ENCODE peak calls at places on chromosomes 13 and 19, in four cellular contexts. S is nephron progenitor cell, F is posterior cingulate gyrus, A is HS-5. O is an unnamed sample.

GRCh38 chr13:113646376-113646775 is 11.6 kb downstream of the ATP4B start:
- DNase-seq in S (no peak), F (no peak), A (no peak), O (no peak)

GRCh38 chr19:10009269-10009665 is 1.0 kb downstream of the COL5A3 start:
- DNase-seq in S (peak; percentile 92), F (no peak), A (no peak), O (peak; percentile 79)

GRCh38 chr13:99378985-99379734 is 72.0 kb upstream of the GPR183 start:
- DNase-seq in S (no peak), F (no peak), A (no peak), O (no peak)

GRCh38 chr19:40686882-40687524 is 3.4 kb downstream of the NUMBL start:
- DNase-seq in S (no peak), F (no peak), A (no peak), O (no peak)

GRCh38 chr13:30698488-30699005 is 36.8 kb upstream of the ALOX5AP start:
- DNase-seq in S (no peak), F (no peak), A (no peak), O (no peak)

GRCh38 chr13:88294368-88294767 is 623.2 kb downstream of the SLITRK5 start:
- DNase-seq in S (no peak), F (no peak), A (no peak), O (no peak)

GRCh38 chr19:44585371-44586141 is 27.8 kb upstream of the IGSF23 start:
- DNase-seq in S (no peak), F (no peak), A (no peak), O (peak; percentile 61)

GRCh38 chr19:47776568-47776967 is 1.9 kb upstream of the SELENOW start:
- DNase-seq in S (no peak), F (no peak), A (no peak), O (no peak)

GRCh38 chr13:41854758-41855157 is 106.2 kb downstream of the VWA8 start:
- DNase-seq in S (no peak), F (no peak), A (no peak), O (no peak)

GRCh38 chr19:56759531-56759930 is 81.0 kb downstream of the PEG3 start:
- DNase-seq in S (no peak), F (no peak), A (no peak), O (no peak)

GRCh38 chr13:60158321-60158801 is 5.4 kb downstream of the DIAPH3 start:
- DNase-seq in S (no peak), F (no peak), A (no peak), O (no peak)

GRCh38 chr19:55308281-55308680 is 16.9 kb downstream of the TMEM150B start:
- DNase-seq in S (no peak), F (no peak), A (no peak), O (no peak)

GRCh38 chr19:55386515-55386947 is 799 bp downstream of the RPL28 start:
- DNase-seq in S (no peak), F (no peak), A (no peak), O (no peak)

GRCh38 chr19:28350673-28351072 is 862.3 kb downstream of the UQCRFS1 start:
- DNase-seq in S (no peak), F (no peak), A (no peak), O (no peak)

GRCh38 chr19:35098413-35099049 is 17.1 kb upstream of the FXYD3 start:
- DNase-seq in S (no peak), F (no peak), A (no peak), O (no peak)

GRCh38 chr19:51460164-51460992 is 2.1 kb upstream of the SIGLEC8 start:
- DNase-seq in S (no peak), F (no peak), A (no peak), O (no peak)

GRCh38 chr13:82298110-82298509 is 1584.2 kb downstream of the SLITRK1 start:
- DNase-seq in S (no peak), F (no peak), A (no peak), O (no peak)

GRCh38 chr19:57099199-57099661 is 20.6 kb upstream of the USP29 start:
- DNase-seq in S (peak; percentile 28), F (peak; percentile 76), A (no peak), O (no peak)

GRCh38 chr19:35755550-35756371 is 1.1 kb downstream of the HSPB6 start:
- DNase-seq in S (peak; percentile 53), F (no peak), A (no peak), O (no peak)

GRCh38 chr19:16394681-16395375 is 70.2 kb downstream of the KLF2 start:
- DNase-seq in S (no peak), F (no peak), A (no peak), O (no peak)

GRCh38 chr13:50940509-50940908 is 30.9 kb downstream of the RNASEH2B start:
- DNase-seq in S (no peak), F (no peak), A (no peak), O (no peak)

GRCh38 chr13:20356437-20356836 is 124.3 kb upstream of the GJB6 start:
- DNase-seq in S (peak; percentile 30), F (no peak), A (no peak), O (no peak)

GRCh38 chr13:35470671-35471465 is 5.6 kb downstream of the MAB21L1 start:
- DNase-seq in S (peak; percentile 65), F (no peak), A (no peak), O (no peak)

GRCh38 chr19:6062274-6062673 is 48.0 kb downstream of the RFX2 start:
- DNase-seq in S (no peak), F (no peak), A (no peak), O (no peak)

GRCh38 chr19:5308471-5309437 is 31.9 kb downstream of the PTPRS start:
- DNase-seq in S (no peak), F (peak; percentile 75), A (no peak), O (no peak)

GRCh38 chr19:45768644-45769053 is 403 bp downstream of the SIX5 start:
- DNase-seq in S (peak; percentile 69), F (no peak), A (no peak), O (no peak)

GRCh38 chr19:7748756-7749155 is 1.4 kb upstream of the CD209 start:
- DNase-seq in S (no peak), F (no peak), A (no peak), O (no peak)

GRCh38 chr13:75724742-75725504 is 88.8 kb downstream of the LMO7 start:
- DNase-seq in S (no peak), F (no peak), A (no peak), O (no peak)

GRCh38 chr13:110944121-110944967 is 29.5 kb upstream of the ANKRD10 start:
- DNase-seq in S (peak; percentile 21), F (no peak), A (no peak), O (no peak)

GRCh38 chr13:110265682-110266430 is 41.1 kb downstream of the COL4A1 start:
- DNase-seq in S (no peak), F (no peak), A (no peak), O (no peak)

GRCh38 chr13:99559560-99559959 is 58.3 kb downstream of the TM9SF2 start:
- DNase-seq in S (no peak), F (no peak), A (no peak), O (no peak)

O was measured in HS-27A.